ENCODE peak calls at places on chromosomes 3 and 15, in five cellular contexts. S is H54, J is H1, B is GM12892, Q is tibial nerve. A is an unnamed sample.

GRCh38 chr3:65597225-65597951 is 441.3 kb downstream of the MAGI1 start:
- DNase-seq in S (peak; percentile 23), J (peak; percentile 88), B (no peak), Q (no peak), A (no peak)

GRCh38 chr3:13715167-13715954 is 164.5 kb downstream of the WNT7A start:
- DNase-seq in S (no peak), J (no peak), B (no peak), Q (no peak), A (no peak)

GRCh38 chr3:171956372-171957104 is 82.8 kb upstream of the FNDC3B start:
- DNase-seq in S (no peak), J (no peak), B (no peak), Q (no peak), A (no peak)

GRCh38 chr3:14216257-14217048 is 37.8 kb downstream of the LSM3 start:
- DNase-seq in S (no peak), J (peak; percentile 64), B (no peak), Q (no peak), A (peak; percentile 82)

GRCh38 chr15:80160570-80161156 is 7.9 kb downstream of the FAH start:
- DNase-seq in S (peak; percentile 24), J (no peak), B (peak; percentile 59), Q (no peak), A (peak; percentile 80)

GRCh38 chr3:134311265-134311664 is 60.6 kb upstream of the RYK start:
- DNase-seq in S (no peak), J (no peak), B (no peak), Q (no peak), A (no peak)

GRCh38 chr3:188578579-188579363 is 424.8 kb downstream of the LPP start:
- DNase-seq in S (no peak), J (no peak), B (no peak), Q (peak; percentile 58), A (no peak)

GRCh38 chr3:69536306-69537020 is 150.6 kb upstream of the FRMD4B start:
- DNase-seq in S (no peak), J (no peak), B (no peak), Q (no peak), A (no peak)

GRCh38 chr3:142951814-142952213 is 11.7 kb downstream of the PAQR9 start:
- DNase-seq in S (no peak), J (no peak), B (no peak), Q (no peak), A (no peak)

GRCh38 chr15:97502038-97502437 is 458.5 kb upstream of the ARRDC4 start:
- DNase-seq in S (no peak), J (no peak), B (no peak), Q (no peak), A (no peak)

GRCh38 chr3:49799761-49800160 is at the start of gene CDHR4:
- DNase-seq in S (peak; percentile 91), J (no peak), B (no peak), Q (peak; percentile 30), A (no peak)

GRCh38 chr3:156150434-156151066 is 30.2 kb downstream of the KCNAB1 start:
- DNase-seq in S (peak; percentile 11), J (no peak), B (no peak), Q (peak; percentile 47), A (peak; percentile 77)

GRCh38 chr15:90001062-90001682 is at the start of gene ZNF710:
- DNase-seq in S (peak; percentile 39), J (no peak), B (peak; percentile 58), Q (no peak), A (peak; percentile 72)

GRCh38 chr15:76183906-76184639 is 124.3 kb downstream of the TMEM266 start:
- DNase-seq in S (no peak), J (no peak), B (no peak), Q (no peak), A (no peak)

GRCh38 chr3:29249829-29250228 is 31.0 kb upstream of the RBMS3 start:
- DNase-seq in S (no peak), J (no peak), B (no peak), Q (no peak), A (no peak)

GRCh38 chr15:65952425-65953053 is 83.2 kb downstream of the RAB11A start:
- DNase-seq in S (peak; percentile 33), J (no peak), B (no peak), Q (no peak), A (no peak)

GRCh38 chr3:194836676-194837075 is 151.0 kb downstream of the FAM43A start:
- DNase-seq in S (no peak), J (no peak), B (no peak), Q (no peak), A (no peak)

GRCh38 chr3:170814822-170815221 is 55.2 kb downstream of the RPL22L1 start:
- DNase-seq in S (no peak), J (no peak), B (no peak), Q (no peak), A (no peak)

GRCh38 chr3:48503406-48504050 is 446 bp downstream of the SHISA5 start:
- DNase-seq in S (peak; percentile 57), J (no peak), B (no peak), Q (peak; percentile 43), A (peak; percentile 42)

GRCh38 chr3:61624300-61624699 is 62.9 kb downstream of the PTPRG start:
- DNase-seq in S (no peak), J (no peak), B (no peak), Q (no peak), A (no peak)

GRCh38 chr3:184145120-184145524 is 10.0 kb downstream of the EIF2B5 start:
- DNase-seq in S (peak; percentile 74), J (no peak), B (no peak), Q (no peak), A (peak; percentile 28)

GRCh38 chr15:42215854-42216829 is 8.0 kb upstream of the VPS39 start:
- DNase-seq in S (no peak), J (no peak), B (no peak), Q (no peak), A (no peak)

GRCh38 chr15:52228928-52229327 is 37.7 kb upstream of the GNB5 start:
- DNase-seq in S (peak; percentile 15), J (peak; percentile 51), B (no peak), Q (no peak), A (peak; percentile 93)

GRCh38 chr3:120555661-120556509 is 40.3 kb upstream of the NDUFB4 start:
- DNase-seq in S (no peak), J (no peak), B (no peak), Q (no peak), A (peak; percentile 86)
- TF ChIP-seq POLR2A in S (no peak), J (no peak), B (no peak), Q (no peak), A (peak; percentile 13)

DNA sequence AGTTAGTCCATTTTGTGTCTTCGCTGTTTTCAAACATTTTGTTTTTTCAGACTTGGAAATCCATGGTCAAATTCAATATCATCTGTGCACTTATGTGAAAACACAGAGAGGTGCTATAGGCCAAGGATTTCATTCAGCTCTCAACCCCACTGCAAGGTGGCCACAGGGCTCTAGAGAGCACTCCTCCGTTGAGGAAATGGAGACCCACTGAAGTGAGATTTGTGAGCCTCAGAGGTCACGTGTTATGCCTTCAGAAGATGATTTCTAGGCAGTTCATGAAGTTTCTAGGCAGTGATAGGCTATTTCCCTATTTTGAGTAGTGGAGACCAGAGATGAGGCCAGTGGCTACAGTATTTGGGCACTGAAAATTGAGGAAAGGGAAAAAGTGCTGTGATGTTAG is 88.2 kb downstream of the UNC13C start:
- DNase-seq in S (no peak), J (no peak), B (no peak), Q (no peak), A (no peak)
- TF ChIP-seq POLR2A in S (no peak), J (no peak), B (no peak), Q (no peak), A (no peak)

DNA sequence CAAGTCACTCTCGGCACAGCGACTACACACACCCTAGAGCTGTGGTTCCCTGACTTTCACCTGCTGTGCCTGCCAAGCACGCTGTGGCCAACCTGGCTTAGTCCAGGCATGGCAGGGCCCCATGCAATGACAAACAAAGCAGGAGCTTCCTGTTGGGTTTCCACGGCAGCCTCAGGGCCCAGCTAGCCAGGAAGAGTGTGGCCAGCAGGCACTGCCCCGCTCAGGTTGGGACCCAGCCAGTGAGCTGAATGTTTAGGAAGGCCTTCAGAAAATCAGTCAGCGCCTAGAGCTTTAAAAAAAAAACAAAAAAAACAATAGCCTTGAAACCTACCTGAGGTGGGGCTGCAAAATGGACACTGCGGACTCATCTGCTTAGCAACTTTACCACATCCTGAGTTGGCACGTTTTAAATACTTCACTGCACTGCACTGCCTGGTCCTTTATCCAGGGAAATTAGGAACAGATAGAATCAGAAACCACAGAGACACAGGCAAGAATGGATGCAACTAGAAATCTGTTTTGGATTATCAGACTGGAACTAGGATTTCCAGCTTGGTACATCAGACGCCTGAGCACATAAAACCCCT is 36.3 kb upstream of the LDHAL6B start:
- DNase-seq in S (no peak), J (no peak), B (no peak), Q (no peak), A (no peak)
- TF ChIP-seq POLR2A in S (no peak), J (no peak), B (no peak), Q (no peak), A (no peak)

GRCh38 chr15:40439461-40440299 is 1.1 kb upstream of the BAHD1 start:
- DNase-seq in S (peak; percentile 84), J (peak; percentile 68), B (no peak), Q (no peak), A (peak; percentile 65)
- TF ChIP-seq POLR2A in S (no peak), J (peak; percentile 62), B (no peak), Q (no peak), A (no peak)